ENCODE peak calls at places on chromosomes 12 and 14, in nine cellular contexts. One of them, this sample, is unnamed. For H3K27me3, the result is how much of the 10 kb centered on the place peaks cover.

GRCh38 chr14:99571303-99571986 is 32.6 kb downstream of the CCDC85C start:
- DNase-seq in left ventricle myocardium inferior: no peak
- DNase-seq in transverse colon: peak
- DNase-seq in GM23248: no peak
- DNase-seq in hepatocyte: no peak
- DNase-seq in lung: no peak
- DNase-seq in effector memory CD4-positive, alpha-beta T cell: no peak
- DNase-seq in HCT116: no peak
- DNase-seq in K562: no peak
- DNase-seq in this sample: no peak

GRCh38 chr14:70814466-70814865 is 5.2 kb upstream of the MAP3K9 start:
- DNase-seq in lung: no peak
- DNase-seq in GM23248: no peak
- DNase-seq in K562: no peak
- DNase-seq in hepatocyte: no peak
- DNase-seq in left ventricle myocardium inferior: no peak
- DNase-seq in HCT116: no peak
- DNase-seq in effector memory CD4-positive, alpha-beta T cell: no peak
- DNase-seq in transverse colon: no peak
- DNase-seq in this sample: no peak

GRCh38 chr12:89476232-89476631 is 48.4 kb downstream of the GALNT4 start:
- DNase-seq in lung: no peak
- DNase-seq in hepatocyte: no peak
- DNase-seq in effector memory CD4-positive, alpha-beta T cell: no peak
- DNase-seq in HCT116: no peak
- DNase-seq in transverse colon: no peak
- DNase-seq in K562: no peak
- DNase-seq in GM23248: no peak
- DNase-seq in left ventricle myocardium inferior: no peak
- DNase-seq in this sample: no peak

GRCh38 chr14:90444077-90444696 is 47.4 kb downstream of the CALM1 start:
- DNase-seq in GM23248: peak
- DNase-seq in HCT116: no peak
- DNase-seq in lung: peak
- DNase-seq in K562: no peak
- DNase-seq in transverse colon: no peak
- DNase-seq in hepatocyte: peak
- DNase-seq in left ventricle myocardium inferior: no peak
- DNase-seq in effector memory CD4-positive, alpha-beta T cell: no peak
- DNase-seq in this sample: no peak

GRCh38 chr14:71591929-71592328 is 340.3 kb upstream of the RGS6 start:
- DNase-seq in left ventricle myocardium inferior: no peak
- DNase-seq in transverse colon: no peak
- DNase-seq in GM23248: peak
- DNase-seq in HCT116: peak
- DNase-seq in K562: no peak
- DNase-seq in hepatocyte: no peak
- DNase-seq in lung: no peak
- DNase-seq in effector memory CD4-positive, alpha-beta T cell: no peak
- DNase-seq in this sample: no peak

GRCh38 chr12:18468521-18469075 is 207.3 kb downstream of the PIK3C2G start:
- DNase-seq in GM23248: peak
- DNase-seq in effector memory CD4-positive, alpha-beta T cell: no peak
- DNase-seq in hepatocyte: no peak
- DNase-seq in K562: no peak
- DNase-seq in lung: no peak
- DNase-seq in HCT116: no peak
- DNase-seq in transverse colon: no peak
- DNase-seq in left ventricle myocardium inferior: no peak
- DNase-seq in this sample: no peak

GRCh38 chr12:212799-213526 is 994 bp downstream of the SLC6A12 start:
- DNase-seq in lung: no peak
- DNase-seq in left ventricle myocardium inferior: peak
- DNase-seq in hepatocyte: peak
- DNase-seq in HCT116: no peak
- DNase-seq in transverse colon: peak
- DNase-seq in effector memory CD4-positive, alpha-beta T cell: no peak
- DNase-seq in K562: no peak
- DNase-seq in GM23248: no peak
- DNase-seq in this sample: no peak

GRCh38 chr12:1117970-1118563 is 127.0 kb downstream of the ERC1 start:
- DNase-seq in HCT116: peak
- DNase-seq in transverse colon: peak
- DNase-seq in left ventricle myocardium inferior: peak
- DNase-seq in hepatocyte: peak
- DNase-seq in effector memory CD4-positive, alpha-beta T cell: peak
- DNase-seq in K562: peak
- DNase-seq in lung: peak
- DNase-seq in GM23248: peak
- DNase-seq in this sample: peak

GRCh38 chr12:104750061-104750460 is 208.0 kb downstream of the SLC41A2 start:
- DNase-seq in lung: peak
- DNase-seq in transverse colon: peak
- DNase-seq in effector memory CD4-positive, alpha-beta T cell: no peak
- DNase-seq in left ventricle myocardium inferior: no peak
- DNase-seq in hepatocyte: no peak
- DNase-seq in GM23248: peak
- DNase-seq in HCT116: no peak
- DNase-seq in K562: no peak
- DNase-seq in this sample: peak

GRCh38 chr14:88829685-88830302 is 5.3 kb downstream of the TTC8 start:
- DNase-seq in transverse colon: no peak
- DNase-seq in left ventricle myocardium inferior: no peak
- DNase-seq in K562: no peak
- DNase-seq in HCT116: no peak
- DNase-seq in hepatocyte: no peak
- DNase-seq in lung: no peak
- DNase-seq in GM23248: no peak
- DNase-seq in effector memory CD4-positive, alpha-beta T cell: no peak
- DNase-seq in this sample: no peak

GRCh38 chr14:33839193-33840076 is 111.4 kb downstream of the EGLN3 start:
- DNase-seq in lung: peak
- DNase-seq in GM23248: peak
- DNase-seq in K562: peak
- DNase-seq in effector memory CD4-positive, alpha-beta T cell: no peak
- DNase-seq in left ventricle myocardium inferior: no peak
- DNase-seq in HCT116: peak
- DNase-seq in hepatocyte: peak
- DNase-seq in transverse colon: peak
- DNase-seq in this sample: peak

GRCh38 chr14:88013750-88014349 is 8.9 kb downstream of the GPR65 start:
- DNase-seq in HCT116: peak
- DNase-seq in left ventricle myocardium inferior: peak
- DNase-seq in K562: peak
- DNase-seq in transverse colon: peak
- DNase-seq in lung: peak
- DNase-seq in effector memory CD4-positive, alpha-beta T cell: peak
- DNase-seq in hepatocyte: peak
- DNase-seq in GM23248: peak
- DNase-seq in this sample: peak

GRCh38 chr14:93957333-93957710 is 19.0 kb downstream of the ASB2 start:
- DNase-seq in HCT116: no peak
- DNase-seq in K562: no peak
- DNase-seq in GM23248: no peak
- DNase-seq in left ventricle myocardium inferior: no peak
- DNase-seq in effector memory CD4-positive, alpha-beta T cell: no peak
- DNase-seq in hepatocyte: no peak
- DNase-seq in lung: no peak
- DNase-seq in transverse colon: no peak
- DNase-seq in this sample: no peak

GRCh38 chr12:2341871-2342270 is 289.1 kb downstream of the CACNA1C start:
- DNase-seq in transverse colon: no peak
- DNase-seq in effector memory CD4-positive, alpha-beta T cell: no peak
- DNase-seq in left ventricle myocardium inferior: no peak
- DNase-seq in GM23248: peak
- DNase-seq in K562: no peak
- DNase-seq in HCT116: no peak
- DNase-seq in hepatocyte: no peak
- DNase-seq in lung: no peak
- DNase-seq in this sample: no peak

GRCh38 chr12:88753074-88753473 is 172.8 kb upstream of the KITLG start:
- DNase-seq in GM23248: peak
- DNase-seq in effector memory CD4-positive, alpha-beta T cell: no peak
- DNase-seq in K562: no peak
- DNase-seq in left ventricle myocardium inferior: no peak
- DNase-seq in transverse colon: no peak
- DNase-seq in lung: no peak
- DNase-seq in HCT116: no peak
- DNase-seq in hepatocyte: no peak
- DNase-seq in this sample: no peak

GRCh38 chr12:67811437-67812361 is 163.2 kb downstream of the DYRK2 start:
- DNase-seq in transverse colon: no peak
- DNase-seq in left ventricle myocardium inferior: no peak
- DNase-seq in GM23248: peak
- DNase-seq in K562: no peak
- DNase-seq in HCT116: no peak
- DNase-seq in hepatocyte: no peak
- DNase-seq in effector memory CD4-positive, alpha-beta T cell: no peak
- DNase-seq in lung: no peak
- DNase-seq in this sample: no peak

GRCh38 chr14:98433436-98433835 is 838.6 kb downstream of the BCL11B start:
- DNase-seq in hepatocyte: no peak
- DNase-seq in GM23248: no peak
- DNase-seq in lung: no peak
- DNase-seq in effector memory CD4-positive, alpha-beta T cell: no peak
- DNase-seq in K562: no peak
- DNase-seq in left ventricle myocardium inferior: no peak
- DNase-seq in transverse colon: no peak
- DNase-seq in HCT116: no peak
- DNase-seq in this sample: no peak

GRCh38 chr12:24754690-24755638 is 193.9 kb downstream of the BCAT1 start:
- DNase-seq in HCT116: no peak
- DNase-seq in GM23248: peak
- DNase-seq in left ventricle myocardium inferior: no peak
- DNase-seq in K562: no peak
- DNase-seq in lung: peak
- DNase-seq in hepatocyte: no peak
- DNase-seq in transverse colon: no peak
- DNase-seq in effector memory CD4-positive, alpha-beta T cell: no peak
- DNase-seq in this sample: no peak

DNA sequence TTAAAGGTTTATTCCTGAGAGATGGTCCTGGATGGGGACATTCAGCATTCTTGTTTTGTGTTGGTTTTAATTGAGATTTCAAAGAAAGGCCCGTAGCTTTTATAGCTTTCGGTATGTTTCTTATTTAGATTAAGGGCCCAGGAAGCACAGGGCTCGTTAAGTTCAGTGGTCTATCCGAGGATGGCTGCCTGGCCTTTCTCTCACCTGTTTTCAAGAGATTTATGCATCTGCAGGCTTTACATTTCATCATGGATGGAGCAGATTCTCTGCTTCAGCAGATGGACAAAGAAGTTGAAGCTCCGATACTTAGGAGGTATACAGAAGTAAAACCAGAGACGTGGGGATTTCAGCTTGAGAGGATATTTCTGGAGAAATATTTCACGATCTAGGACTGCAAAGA is 16.0 kb downstream of the FZD10 start:
- DNase-seq in hepatocyte: no peak
- DNase-seq in GM23248: no peak
- DNase-seq in transverse colon: no peak
- DNase-seq in HCT116: no peak
- DNase-seq in lung: no peak
- DNase-seq in effector memory CD4-positive, alpha-beta T cell: no peak
- DNase-seq in K562: no peak
- DNase-seq in left ventricle myocardium inferior: no peak
- DNase-seq in this sample: no peak
- H3K27me3 ChIP-seq in hepatocyte: under half
- H3K27me3 ChIP-seq in GM23248: under half
- H3K27me3 ChIP-seq in transverse colon: under half
- H3K27me3 ChIP-seq in HCT116: under half
- H3K27me3 ChIP-seq in lung: under half
- H3K27me3 ChIP-seq in effector memory CD4-positive, alpha-beta T cell: under half
- H3K27me3 ChIP-seq in K562: under half
- H3K27me3 ChIP-seq in left ventricle myocardium inferior: half or more
- H3K27me3 ChIP-seq in this sample: under half

DNA sequence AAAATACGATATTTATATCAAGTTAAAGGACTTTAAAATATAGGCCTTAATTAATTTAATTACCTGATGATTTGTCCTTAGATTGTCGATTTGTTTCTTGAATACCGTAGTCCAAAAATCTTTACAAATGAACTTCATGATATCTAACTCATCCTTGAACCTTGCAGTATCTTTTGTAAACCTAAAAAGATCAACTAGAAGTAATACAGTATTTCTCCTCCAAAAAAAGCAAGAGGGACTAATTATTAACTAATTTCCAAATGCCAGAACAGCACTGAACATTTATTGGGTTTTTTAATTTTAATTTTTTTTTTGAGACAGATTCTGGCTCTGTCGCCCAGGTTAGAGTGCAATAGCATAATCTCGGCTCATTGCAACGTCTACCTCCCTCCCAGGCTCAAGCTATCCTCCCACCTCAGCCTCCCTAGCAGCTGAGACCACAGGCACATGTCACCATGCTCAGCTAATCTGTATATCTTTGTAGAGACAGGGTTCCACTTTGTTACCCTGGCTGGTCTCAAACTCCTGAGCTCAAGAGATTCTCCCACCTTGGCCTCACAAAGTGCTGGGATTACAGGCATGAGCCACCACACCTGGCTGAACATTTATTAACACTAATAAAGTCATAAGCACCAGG is 11.8 kb downstream of the TRAPPC6B start:
- DNase-seq in effector memory CD4-positive, alpha-beta T cell: no peak
- DNase-seq in transverse colon: no peak
- DNase-seq in HCT116: no peak
- DNase-seq in hepatocyte: no peak
- DNase-seq in K562: no peak
- DNase-seq in GM23248: no peak
- DNase-seq in left ventricle myocardium inferior: no peak
- DNase-seq in lung: no peak
- DNase-seq in this sample: no peak
- H3K4me3 ChIP-seq in effector memory CD4-positive, alpha-beta T cell: no peak
- H3K4me3 ChIP-seq in transverse colon: no peak
- H3K4me3 ChIP-seq in HCT116: no peak
- H3K4me3 ChIP-seq in hepatocyte: no peak
- H3K4me3 ChIP-seq in K562: no peak
- H3K4me3 ChIP-seq in GM23248: no peak
- H3K4me3 ChIP-seq in left ventricle myocardium inferior: no peak
- H3K4me3 ChIP-seq in lung: no peak
- H3K4me3 ChIP-seq in this sample: no peak

DNA sequence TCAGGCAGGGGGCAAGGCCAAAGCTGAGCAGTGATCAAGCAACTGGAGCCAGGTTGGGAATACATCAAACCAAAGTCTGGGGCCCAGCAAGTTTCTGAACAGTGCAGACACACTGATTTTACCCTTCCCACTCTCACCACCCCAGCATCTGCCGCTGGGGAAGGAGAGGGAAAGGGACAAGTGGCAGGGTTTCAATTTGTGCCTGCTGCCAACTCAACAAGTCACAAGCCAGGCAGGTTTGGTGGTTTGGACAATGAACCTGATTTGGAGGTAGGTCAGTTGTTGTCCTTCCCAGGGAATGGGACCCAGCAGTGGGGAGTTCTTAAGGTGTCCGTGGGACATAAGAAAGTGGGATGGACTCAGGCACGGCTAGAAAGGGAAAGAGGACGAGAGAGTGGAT is 151.9 kb upstream of the NOS1 start:
- DNase-seq in GM23248: no peak
- DNase-seq in effector memory CD4-positive, alpha-beta T cell: no peak
- DNase-seq in HCT116: no peak
- DNase-seq in lung: no peak
- DNase-seq in hepatocyte: no peak
- DNase-seq in left ventricle myocardium inferior: peak
- DNase-seq in transverse colon: no peak
- DNase-seq in K562: no peak
- DNase-seq in this sample: no peak
- H3K27me3 ChIP-seq in GM23248: under half
- H3K27me3 ChIP-seq in effector memory CD4-positive, alpha-beta T cell: under half
- H3K27me3 ChIP-seq in HCT116: under half
- H3K27me3 ChIP-seq in lung: under half
- H3K27me3 ChIP-seq in hepatocyte: under half
- H3K27me3 ChIP-seq in left ventricle myocardium inferior: under half
- H3K27me3 ChIP-seq in transverse colon: under half
- H3K27me3 ChIP-seq in K562: under half
- H3K27me3 ChIP-seq in this sample: under half

GRCh38 chr12:91381309-91381804 is 198.7 kb upstream of the DCN start:
- DNase-seq in effector memory CD4-positive, alpha-beta T cell: no peak
- DNase-seq in left ventricle myocardium inferior: peak
- DNase-seq in HCT116: no peak
- DNase-seq in GM23248: peak
- DNase-seq in hepatocyte: peak
- DNase-seq in transverse colon: no peak
- DNase-seq in K562: no peak
- DNase-seq in lung: peak
- DNase-seq in this sample: peak
- H3K4me3 ChIP-seq in effector memory CD4-positive, alpha-beta T cell: no peak
- H3K4me3 ChIP-seq in left ventricle myocardium inferior: peak
- H3K4me3 ChIP-seq in HCT116: no peak
- H3K4me3 ChIP-seq in GM23248: peak
- H3K4me3 ChIP-seq in hepatocyte: peak
- H3K4me3 ChIP-seq in transverse colon: peak
- H3K4me3 ChIP-seq in K562: no peak
- H3K4me3 ChIP-seq in lung: no peak
- H3K4me3 ChIP-seq in this sample: peak